ENCODE peak calls at places on chromosomes 1 and 21, in four cellular contexts. D, W, E and N are unnamed samples.

GRCh38 chr1:234613128-234613875 is 3.3 kb upstream of the IRF2BP2 start:
- DNase-seq in D (peak), W (no peak), E (peak), N (no peak)

GRCh38 chr1:234778215-234779159 is 168.5 kb upstream of the IRF2BP2 start:
- DNase-seq in D (no peak), W (peak), E (no peak), N (no peak)

GRCh38 chr1:27303509-27303908 is 18.5 kb upstream of the TMEM222 start:
- DNase-seq in D (no peak), W (no peak), E (no peak), N (no peak)

GRCh38 chr1:208433086-208433485 is 188.9 kb upstream of the PLXNA2 start:
- DNase-seq in D (no peak), W (no peak), E (no peak), N (no peak)

GRCh38 chr1:225766967-225767413 is 10.6 kb upstream of the SRP9 start:
- DNase-seq in D (peak), W (no peak), E (no peak), N (peak)

GRCh38 chr1:8456306-8456912 is 138.5 kb downstream of the SLC45A1 start:
- DNase-seq in D (peak), W (no peak), E (peak), N (no peak)

GRCh38 chr1:147771216-147772125 is 11.1 kb upstream of the GJA5 start:
- DNase-seq in D (peak), W (no peak), E (no peak), N (no peak)

GRCh38 chr21:33266784-33267135 is 593 bp downstream of the IL10RB start:
- DNase-seq in D (no peak), W (no peak), E (no peak), N (no peak)

GRCh38 chr21:35239811-35240219 is 190.7 kb upstream of the RUNX1 start:
- DNase-seq in D (peak), W (no peak), E (peak), N (no peak)

GRCh38 chr1:178275083-178275482 is 181.2 kb downstream of the RASAL2 start:
- DNase-seq in D (no peak), W (no peak), E (no peak), N (no peak)

GRCh38 chr1:246497331-246497915 is 9.7 kb downstream of the SMYD3 start:
- DNase-seq in D (peak), W (peak), E (peak), N (no peak)

GRCh38 chr1:62436466-62437272 is at the start of gene USP1:
- DNase-seq in D (peak), W (peak), E (peak), N (peak)

GRCh38 chr21:44353200-44353970 is at the start of gene TRPM2:
- DNase-seq in D (peak), W (no peak), E (no peak), N (no peak)

GRCh38 chr1:30109853-30110252 is 613.5 kb downstream of the MATN1 start:
- DNase-seq in D (peak), W (no peak), E (no peak), N (peak)

GRCh38 chr1:236952279-236953003 is 51.8 kb downstream of the MT1HL1 start:
- DNase-seq in D (no peak), W (peak), E (no peak), N (no peak)

GRCh38 chr1:247747616-247748015 is 325 bp downstream of the OR14A2 start:
- DNase-seq in D (no peak), W (no peak), E (no peak), N (no peak)

GRCh38 chr1:89829186-89829585 is 8.4 kb downstream of the LRRC8D start:
- DNase-seq in D (no peak), W (no peak), E (no peak), N (no peak)

GRCh38 chr1:161119379-161120061 is 1.6 kb downstream of the NIT1 start:
- DNase-seq in D (peak), W (peak), E (peak), N (no peak)

GRCh38 chr1:153881764-153882163 is 41.0 kb downstream of the GATAD2B start:
- DNase-seq in D (peak), W (peak), E (no peak), N (no peak)

GRCh38 chr1:218705391-218705790 is 360.3 kb downstream of the TGFB2 start:
- DNase-seq in D (peak), W (no peak), E (peak), N (no peak)

GRCh38 chr1:27349784-27350672 is 8.2 kb downstream of the SYTL1 start:
- DNase-seq in D (peak), W (peak), E (peak), N (peak)

GRCh38 chr1:245026252-245026651 is 128.5 kb upstream of the KIF26B start:
- DNase-seq in D (no peak), W (no peak), E (no peak), N (no peak)

GRCh38 chr1:175471039-175471800 is 272.2 kb downstream of the TNR start:
- DNase-seq in D (peak), W (no peak), E (no peak), N (peak)

GRCh38 chr1:107004421-107004820 is 52.1 kb upstream of the PRMT6 start:
- DNase-seq in D (no peak), W (no peak), E (no peak), N (no peak)

GRCh38 chr1:201888282-201889033 is at the start of gene SHISA4:
- DNase-seq in D (peak), W (peak), E (peak), N (no peak)

GRCh38 chr1:84135341-84135740 is 8.7 kb upstream of the PRKACB start:
- DNase-seq in D (no peak), W (no peak), E (no peak), N (no peak)

GRCh38 chr1:228921473-228921872 is 186.2 kb downstream of the RHOU start:
- DNase-seq in D (no peak), W (no peak), E (no peak), N (no peak)

GRCh38 chr21:20010691-20011200 is 987.5 kb upstream of the NCAM2 start:
- DNase-seq in D (no peak), W (no peak), E (no peak), N (no peak)

GRCh38 chr1:247331526-247332214 is at the start of gene ZNF496:
- DNase-seq in D (peak), W (peak), E (peak), N (peak)

GRCh38 chr1:240352769-240353168 is 259.2 kb downstream of the GREM2 start:
- DNase-seq in D (peak), W (peak), E (no peak), N (no peak)

GRCh38 chr1:86774305-86775304 is 70.2 kb downstream of the SH3GLB1 start:
- DNase-seq in D (peak), W (peak), E (peak), N (peak)

GRCh38 chr1:226185153-226186036 is 1.1 kb downstream of the ACBD3 start:
- DNase-seq in D (peak), W (no peak), E (peak), N (no peak)

GRCh38 chr1:225424562-225425210 is 3.2 kb downstream of the LBR start:
- DNase-seq in D (peak), W (no peak), E (peak), N (no peak)

GRCh38 chr21:34836103-34836932 is 167.5 kb downstream of the CLIC6 start:
- DNase-seq in D (peak), W (no peak), E (peak), N (peak)

GRCh38 chr1:223739366-223740057 is 27.2 kb downstream of the CAPN2 start:
- DNase-seq in D (no peak), W (no peak), E (no peak), N (no peak)

GRCh38 chr1:14724697-14725096 is 126.2 kb downstream of the KAZN start:
- DNase-seq in D (no peak), W (no peak), E (no peak), N (no peak)